ENCODE peak calls at places on chromosomes 3 and 15, in five cellular contexts. B is CD4-positive, alpha-beta memory T cell; T is Caki2; Q is activated CD4-positive, alpha-beta T cell treated with anti-CD3 and anti-CD28 coated beads for 1 hour; R is occipital lobe. Z is an unnamed sample.

GRCh38 chr3:159260049-159260662 is 458.3 kb downstream of the MFSD1 start:
- DNase-seq in B (peak; percentile 13), T (peak; percentile 37), Q (no peak), R (peak; percentile 3), Z (no peak)

GRCh38 chr3:171162986-171163723 is 136.6 kb upstream of the SLC2A2 start:
- DNase-seq in B (peak; percentile 24), T (peak; percentile 93), Q (no peak), R (no peak), Z (no peak)

GRCh38 chr3:143731776-143732175 is 116.5 kb downstream of the SLC9A9 start:
- DNase-seq in B (no peak), T (no peak), Q (no peak), R (no peak), Z (no peak)

GRCh38 chr15:67025719-67026118 is 39.7 kb upstream of the SMAD3 start:
- DNase-seq in B (no peak), T (peak; percentile 52), Q (no peak), R (no peak), Z (no peak)

GRCh38 chr3:72011495-72011894 is 226.5 kb upstream of the PROK2 start:
- DNase-seq in B (no peak), T (no peak), Q (no peak), R (no peak), Z (no peak)

GRCh38 chr15:77659350-77660321 is 26.9 kb upstream of the LINGO1 start:
- DNase-seq in B (no peak), T (peak; percentile 13), Q (no peak), R (no peak), Z (no peak)

GRCh38 chr3:179391906-179392305 is 44.4 kb downstream of the MFN1 start:
- DNase-seq in B (no peak), T (no peak), Q (no peak), R (no peak), Z (no peak)

GRCh38 chr15:63135804-63136203 is 14.1 kb downstream of the LACTB start:
- DNase-seq in B (no peak), T (peak; percentile 61), Q (no peak), R (no peak), Z (no peak)

GRCh38 chr15:70190965-70191364 is 93.2 kb upstream of the TLE3 start:
- DNase-seq in B (no peak), T (no peak), Q (no peak), R (no peak), Z (no peak)

GRCh38 chr3:187122261-187122660 is 17.0 kb downstream of the RPL39L start:
- DNase-seq in B (no peak), T (no peak), Q (no peak), R (no peak), Z (no peak)

GRCh38 chr15:73781038-73781925 is 28.1 kb upstream of the INSYN1 start:
- DNase-seq in B (no peak), T (no peak), Q (no peak), R (no peak), Z (no peak)

GRCh38 chr15:63481105-63481810 is 23.1 kb upstream of the USP3 start:
- DNase-seq in B (no peak), T (peak; percentile 91), Q (no peak), R (no peak), Z (no peak)

GRCh38 chr15:98967916-98968315 is 39.7 kb downstream of the PGPEP1L start:
- DNase-seq in B (no peak), T (no peak), Q (no peak), R (no peak), Z (no peak)

GRCh38 chr15:39682366-39682765 is 100.3 kb downstream of the FSIP1 start:
- DNase-seq in B (no peak), T (no peak), Q (no peak), R (no peak), Z (no peak)

GRCh38 chr15:93035092-93035915 is 53.7 kb downstream of the RGMA start:
- DNase-seq in B (no peak), T (no peak), Q (no peak), R (no peak), Z (no peak)

GRCh38 chr3:13301295-13301987 is 118.7 kb downstream of the NUP210 start:
- DNase-seq in B (no peak), T (peak; percentile 60), Q (no peak), R (peak; percentile 46), Z (no peak)

GRCh38 chr3:195236076-195236798 is 34.7 kb downstream of the XXYLT1 start:
- DNase-seq in B (no peak), T (no peak), Q (no peak), R (no peak), Z (no peak)

Z was measured in CD8-positive, alpha-beta memory T cell.